ENCODE peak calls at places on chromosomes 4 and X, in eight cellular contexts. N, F, V, K, R, J, Y and L are unnamed samples.

GRCh38 chrX:45628041-45628440 is 427.4 kb upstream of the DIPK2B start:
- DNase-seq in N (no peak), F (peak), V (no peak), K (no peak), R (no peak), J (no peak), Y (no peak), L (no peak)

GRCh38 chrX:48590203-48591103 is 6.8 kb upstream of the WDR13 start:
- DNase-seq in N (no peak), F (no peak), V (no peak), K (no peak), R (no peak), J (no peak), Y (no peak), L (no peak)

GRCh38 chrX:69024931-69025330 is 140.3 kb downstream of the PJA1 start:
- DNase-seq in N (peak), F (peak), V (peak), K (peak), R (peak), J (no peak), Y (peak), L (peak)

GRCh38 chr4:5144384-5144783 is 93.1 kb downstream of the STK32B start:
- DNase-seq in N (no peak), F (no peak), V (no peak), K (no peak), R (no peak), J (no peak), Y (no peak), L (no peak)

GRCh38 chrX:40719218-40719617 is 16.1 kb downstream of the MED14 start:
- DNase-seq in N (no peak), F (no peak), V (peak), K (no peak), R (no peak), J (no peak), Y (no peak), L (no peak)

GRCh38 chrX:133913658-133914388 is 71.6 kb downstream of the GPC3 start:
- DNase-seq in N (no peak), F (no peak), V (no peak), K (no peak), R (no peak), J (no peak), Y (no peak), L (no peak)

GRCh38 chr4:88177981-88178632 is 19.7 kb upstream of the ABCG2 start:
- DNase-seq in N (peak), F (peak), V (peak), K (peak), R (no peak), J (no peak), Y (peak), L (no peak)

GRCh38 chrX:86806786-86807185 is 658.5 kb downstream of the DACH2 start:
- DNase-seq in N (no peak), F (no peak), V (no peak), K (peak), R (peak), J (no peak), Y (no peak), L (no peak)

GRCh38 chr4:140186651-140187315 is 32.8 kb upstream of the MAML3 start:
- DNase-seq in N (no peak), F (peak), V (peak), K (peak), R (no peak), J (no peak), Y (no peak), L (peak)

GRCh38 chr4:25290490-25291067 is 22.0 kb upstream of the ZCCHC4 start:
- DNase-seq in N (no peak), F (no peak), V (no peak), K (no peak), R (no peak), J (no peak), Y (no peak), L (no peak)

GRCh38 chr4:10158355-10158942 is 41.9 kb upstream of the WDR1 start:
- DNase-seq in N (no peak), F (no peak), V (no peak), K (no peak), R (no peak), J (no peak), Y (no peak), L (no peak)

GRCh38 chr4:6343950-6344408 is 74.3 kb downstream of the WFS1 start:
- DNase-seq in N (peak), F (peak), V (peak), K (peak), R (no peak), J (no peak), Y (no peak), L (peak)

GRCh38 chrX:16892504-16893362 is 22.6 kb upstream of the RBBP7 start:
- DNase-seq in N (peak), F (peak), V (peak), K (peak), R (peak), J (peak), Y (peak), L (peak)

GRCh38 chr4:76896731-76897521 is 1.0 kb downstream of the SOWAHB start:
- DNase-seq in N (peak), F (peak), V (peak), K (no peak), R (peak), J (peak), Y (peak), L (peak)
- H3K27ac ChIP-seq in N (peak), F (no peak), V (no peak), K (no peak), R (no peak), J (no peak), Y (no peak), L (peak)

DNA sequence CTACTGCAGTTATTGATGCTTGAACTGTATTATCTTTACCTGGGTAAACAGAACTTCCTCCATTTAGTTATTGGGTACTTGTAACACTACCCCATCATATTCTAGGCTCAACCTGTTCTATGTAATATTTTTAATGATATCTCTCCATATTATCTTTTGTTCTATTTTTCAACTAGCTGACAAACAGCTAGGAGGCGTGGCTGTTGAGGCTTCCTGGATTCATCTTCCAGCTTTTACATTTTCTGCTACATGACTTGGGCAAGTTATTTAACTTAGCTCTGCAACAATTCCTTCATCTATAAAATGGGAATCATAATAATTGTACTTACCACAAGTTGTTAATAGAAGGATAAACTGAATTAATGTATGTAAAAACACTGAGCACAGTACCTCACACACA is 349.3 kb downstream of the PTTG2 start:
- DNase-seq in N (no peak), F (no peak), V (no peak), K (no peak), R (no peak), J (no peak), Y (no peak), L (no peak)
- H3K27ac ChIP-seq in N (no peak), F (no peak), V (no peak), K (peak), R (no peak), J (no peak), Y (no peak), L (no peak)

GRCh38 chr4:158894826-158895225 is 126.0 kb downstream of the FNIP2 start:
- DNase-seq in N (no peak), F (no peak), V (no peak), K (no peak), R (no peak), J (no peak), Y (no peak), L (no peak)

GRCh38 chr4:158895797-158896442 is 127.1 kb downstream of the FNIP2 start:
- DNase-seq in N (no peak), F (no peak), V (peak), K (peak), R (no peak), J (no peak), Y (no peak), L (peak)

GRCh38 chr4:158891256-158891655 is 122.4 kb downstream of the FNIP2 start:
- DNase-seq in N (no peak), F (no peak), V (no peak), K (no peak), R (no peak), J (no peak), Y (no peak), L (no peak)

GRCh38 chr4:158896459-158897238 is 127.8 kb downstream of the FNIP2 start:
- DNase-seq in N (no peak), F (no peak), V (no peak), K (peak), R (no peak), J (no peak), Y (no peak), L (no peak)
- H3K27ac ChIP-seq in N (no peak), F (no peak), V (no peak), K (peak), R (no peak), J (no peak), Y (no peak), L (no peak)

DNA sequence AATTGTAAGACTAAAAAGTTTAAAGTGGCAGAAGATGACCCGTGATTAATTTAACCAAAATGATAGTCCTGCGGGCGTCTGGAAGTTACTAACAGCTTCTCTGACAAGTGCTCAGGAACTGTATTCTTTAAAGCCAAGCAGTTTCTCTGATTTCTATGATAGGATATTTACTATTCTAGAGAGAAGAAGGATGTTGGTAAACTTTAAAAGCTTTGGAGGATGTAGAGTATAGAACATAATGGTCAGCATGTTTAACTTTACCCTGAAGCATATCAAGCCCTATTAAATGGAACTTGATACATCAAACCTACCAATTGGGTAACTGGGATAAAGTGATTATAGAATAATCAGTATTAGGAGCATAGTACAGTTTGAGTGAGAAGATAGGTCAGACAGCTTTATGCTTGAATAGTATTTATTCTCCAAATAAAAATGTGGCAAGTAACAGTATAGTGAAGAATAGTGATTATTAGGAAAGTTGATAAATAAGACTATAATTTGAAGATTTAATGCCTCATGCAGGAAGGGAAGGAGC is 1.8 kb downstream of the STIM2 start:
- DNase-seq in N (no peak), F (no peak), V (no peak), K (no peak), R (no peak), J (no peak), Y (no peak), L (no peak)
- H3K27ac ChIP-seq in N (peak), F (no peak), V (no peak), K (no peak), R (no peak), J (peak), Y (no peak), L (no peak)

GRCh38 chrX:74179936-74180454 is 124.0 kb upstream of the ZCCHC13 start:
- DNase-seq in N (no peak), F (no peak), V (no peak), K (no peak), R (no peak), J (no peak), Y (no peak), L (no peak)

GRCh38 chrX:74178536-74178935 is 125.4 kb upstream of the ZCCHC13 start:
- DNase-seq in N (no peak), F (no peak), V (no peak), K (no peak), R (no peak), J (no peak), Y (no peak), L (no peak)

GRCh38 chrX:74180716-74181115 is 123.3 kb upstream of the ZCCHC13 start:
- DNase-seq in N (no peak), F (no peak), V (no peak), K (no peak), R (no peak), J (no peak), Y (no peak), L (no peak)

GRCh38 chrX:74179071-74179470 is 124.9 kb upstream of the ZCCHC13 start:
- DNase-seq in N (no peak), F (peak), V (no peak), K (no peak), R (no peak), J (no peak), Y (no peak), L (no peak)

GRCh38 chrX:74179499-74179898 is 124.5 kb upstream of the ZCCHC13 start:
- DNase-seq in N (no peak), F (no peak), V (no peak), K (no peak), R (no peak), J (no peak), Y (no peak), L (no peak)
- H3K27ac ChIP-seq in N (no peak), F (no peak), V (no peak), K (no peak), R (no peak), J (no peak), Y (no peak), L (no peak)